ENCODE peak calls at places on chromosomes 11 and 22, in five cellular contexts. One of them, this sample, is unnamed.

GRCh38 chr11:123041185-123041584 is 20.8 kb downstream of the HSPA8 start:
- DNase-seq in CD4-positive, alpha-beta T cell: no peak
- DNase-seq in fibroblast of lung: no peak
- DNase-seq in IMR-90: no peak
- DNase-seq in H9: no peak
- DNase-seq in this sample: no peak

GRCh38 chr22:30602049-30602448 is 4.9 kb upstream of the TCN2 start:
- DNase-seq in CD4-positive, alpha-beta T cell: no peak
- DNase-seq in fibroblast of lung: peak; percentile 23
- DNase-seq in H9: peak; percentile 44
- DNase-seq in IMR-90: peak; percentile 43
- DNase-seq in this sample: no peak

GRCh38 chr22:48079505-48080295 is 1317.2 kb downstream of the TBC1D22A start:
- DNase-seq in fibroblast of lung: no peak
- DNase-seq in H9: no peak
- DNase-seq in IMR-90: no peak
- DNase-seq in CD4-positive, alpha-beta T cell: no peak
- DNase-seq in this sample: no peak

GRCh38 chr22:35914357-35914664 is 114.3 kb downstream of the RBFOX2 start:
- DNase-seq in CD4-positive, alpha-beta T cell: no peak
- DNase-seq in fibroblast of lung: no peak
- DNase-seq in IMR-90: no peak
- DNase-seq in H9: no peak
- DNase-seq in this sample: no peak

GRCh38 chr11:1459739-1460395 is 26.7 kb downstream of the MOB2 start:
- DNase-seq in fibroblast of lung: no peak
- DNase-seq in H9: no peak
- DNase-seq in CD4-positive, alpha-beta T cell: no peak
- DNase-seq in IMR-90: no peak
- DNase-seq in this sample: no peak

GRCh38 chr11:56783448-56784041 is 35.0 kb upstream of the OR9G4 start:
- DNase-seq in fibroblast of lung: peak; percentile 39
- DNase-seq in CD4-positive, alpha-beta T cell: no peak
- DNase-seq in IMR-90: peak; percentile 54
- DNase-seq in H9: no peak
- DNase-seq in this sample: no peak

GRCh38 chr11:118139578-118139977 is 13.0 kb downstream of the SCN4B start:
- DNase-seq in CD4-positive, alpha-beta T cell: no peak
- DNase-seq in IMR-90: no peak
- DNase-seq in H9: no peak
- DNase-seq in fibroblast of lung: no peak
- DNase-seq in this sample: no peak

GRCh38 chr11:67627788-67628624 is 1.7 kb downstream of the NUDT8 start:
- DNase-seq in H9: peak; percentile 67
- DNase-seq in fibroblast of lung: no peak
- DNase-seq in IMR-90: no peak
- DNase-seq in CD4-positive, alpha-beta T cell: no peak
- DNase-seq in this sample: no peak

GRCh38 chr11:134205729-134206128 is 18.0 kb downstream of the NCAPD3 start:
- DNase-seq in CD4-positive, alpha-beta T cell: no peak
- DNase-seq in fibroblast of lung: no peak
- DNase-seq in IMR-90: no peak
- DNase-seq in H9: no peak
- DNase-seq in this sample: no peak

GRCh38 chr11:69808708-69809107 is 10.5 kb downstream of the FGF3 start:
- DNase-seq in IMR-90: peak; percentile 45
- DNase-seq in H9: no peak
- DNase-seq in CD4-positive, alpha-beta T cell: no peak
- DNase-seq in fibroblast of lung: peak; percentile 60
- DNase-seq in this sample: no peak

GRCh38 chr11:57903441-57904123 is 120.1 kb upstream of the OR9Q1 start:
- DNase-seq in H9: no peak
- DNase-seq in CD4-positive, alpha-beta T cell: no peak
- DNase-seq in IMR-90: peak; percentile 10
- DNase-seq in fibroblast of lung: peak; percentile 10
- DNase-seq in this sample: no peak

GRCh38 chr22:44329179-44329796 is 16.5 kb upstream of the SHISAL1 start:
- DNase-seq in CD4-positive, alpha-beta T cell: no peak
- DNase-seq in fibroblast of lung: no peak
- DNase-seq in IMR-90: peak; percentile 27
- DNase-seq in H9: no peak
- DNase-seq in this sample: no peak

GRCh38 chr11:96707273-96707672 is 317.5 kb downstream of the JRKL start:
- DNase-seq in IMR-90: no peak
- DNase-seq in fibroblast of lung: no peak
- DNase-seq in H9: no peak
- DNase-seq in CD4-positive, alpha-beta T cell: no peak
- DNase-seq in this sample: no peak

GRCh38 chr22:49950396-49950994 is 10.1 kb upstream of the PIM3 start:
- DNase-seq in CD4-positive, alpha-beta T cell: no peak
- DNase-seq in fibroblast of lung: no peak
- DNase-seq in H9: no peak
- DNase-seq in IMR-90: no peak
- DNase-seq in this sample: no peak

GRCh38 chr11:104573431-104573830 is 324.8 kb downstream of the CASP12 start:
- DNase-seq in H9: no peak
- DNase-seq in IMR-90: peak; percentile 77
- DNase-seq in CD4-positive, alpha-beta T cell: no peak
- DNase-seq in fibroblast of lung: peak; percentile 43
- DNase-seq in this sample: no peak

GRCh38 chr11:126317681-126318641 is 14.1 kb downstream of the DCPS start:
- DNase-seq in CD4-positive, alpha-beta T cell: peak; percentile 18
- DNase-seq in IMR-90: peak; percentile 83
- DNase-seq in fibroblast of lung: peak; percentile 91
- DNase-seq in H9: no peak
- DNase-seq in this sample: no peak

GRCh38 chr22:19940536-19941364 is 822 bp upstream of the COMT start:
- DNase-seq in IMR-90: no peak
- DNase-seq in CD4-positive, alpha-beta T cell: no peak
- DNase-seq in fibroblast of lung: no peak
- DNase-seq in H9: no peak
- DNase-seq in this sample: no peak

GRCh38 chr22:23670378-23671295 is 20.2 kb upstream of the RGL4 start:
- DNase-seq in H9: no peak
- DNase-seq in CD4-positive, alpha-beta T cell: no peak
- DNase-seq in fibroblast of lung: no peak
- DNase-seq in IMR-90: no peak
- DNase-seq in this sample: no peak

GRCh38 chr11:47410404-47411264 is 2.2 kb downstream of the SLC39A13 start:
- DNase-seq in fibroblast of lung: no peak
- DNase-seq in CD4-positive, alpha-beta T cell: no peak
- DNase-seq in IMR-90: no peak
- DNase-seq in H9: no peak
- DNase-seq in this sample: no peak

GRCh38 chr22:20728523-20729190 is 45.3 kb upstream of the SERPIND1 start:
- DNase-seq in fibroblast of lung: no peak
- DNase-seq in CD4-positive, alpha-beta T cell: no peak
- DNase-seq in H9: no peak
- DNase-seq in IMR-90: no peak
- DNase-seq in this sample: no peak

GRCh38 chr11:3056296-3057068 is 741 bp downstream of the CARS1 start:
- DNase-seq in fibroblast of lung: no peak
- DNase-seq in IMR-90: no peak
- DNase-seq in H9: no peak
- DNase-seq in CD4-positive, alpha-beta T cell: no peak
- DNase-seq in this sample: no peak

GRCh38 chr22:28935713-28936112 is 52.3 kb downstream of the ZNRF3 start:
- DNase-seq in H9: no peak
- DNase-seq in CD4-positive, alpha-beta T cell: no peak
- DNase-seq in fibroblast of lung: no peak
- DNase-seq in IMR-90: no peak
- DNase-seq in this sample: no peak

GRCh38 chr22:38572065-38572464 is 2.1 kb upstream of the DMC1 start:
- DNase-seq in CD4-positive, alpha-beta T cell: peak; percentile 4
- DNase-seq in fibroblast of lung: peak; percentile 42
- DNase-seq in IMR-90: peak; percentile 62
- DNase-seq in H9: no peak
- DNase-seq in this sample: no peak

GRCh38 chr11:69645801-69646492 is 5.0 kb downstream of the CCND1 start:
- DNase-seq in H9: peak; percentile 36
- DNase-seq in CD4-positive, alpha-beta T cell: no peak
- DNase-seq in fibroblast of lung: no peak
- DNase-seq in IMR-90: no peak
- DNase-seq in this sample: no peak

GRCh38 chr22:23276656-23277582 is 96.6 kb downstream of the BCR start:
- DNase-seq in CD4-positive, alpha-beta T cell: no peak
- DNase-seq in H9: no peak
- DNase-seq in fibroblast of lung: no peak
- DNase-seq in IMR-90: no peak
- DNase-seq in this sample: no peak

GRCh38 chr11:69333906-69334305 is 40.0 kb downstream of the MYEOV start:
- DNase-seq in CD4-positive, alpha-beta T cell: no peak
- DNase-seq in IMR-90: peak; percentile 34
- DNase-seq in fibroblast of lung: no peak
- DNase-seq in H9: no peak
- DNase-seq in this sample: no peak

GRCh38 chr11:8058216-8058615 is 22.8 kb upstream of the TUB start:
- DNase-seq in fibroblast of lung: no peak
- DNase-seq in CD4-positive, alpha-beta T cell: no peak
- DNase-seq in IMR-90: no peak
- DNase-seq in H9: no peak
- DNase-seq in this sample: no peak

GRCh38 chr11:128963744-128964340 is 21.2 kb upstream of the TP53AIP1 start:
- DNase-seq in CD4-positive, alpha-beta T cell: no peak
- DNase-seq in fibroblast of lung: peak; percentile 24
- DNase-seq in IMR-90: peak; percentile 20
- DNase-seq in H9: no peak
- DNase-seq in this sample: no peak

GRCh38 chr11:84333196-84333595 is 1047.0 kb upstream of the CCDC90B start:
- DNase-seq in H9: no peak
- DNase-seq in fibroblast of lung: no peak
- DNase-seq in CD4-positive, alpha-beta T cell: no peak
- DNase-seq in IMR-90: no peak
- DNase-seq in this sample: no peak

GRCh38 chr11:2139118-2139490 is at the start of gene IGF2:
- DNase-seq in H9: no peak
- DNase-seq in fibroblast of lung: no peak
- DNase-seq in IMR-90: no peak
- DNase-seq in CD4-positive, alpha-beta T cell: no peak
- DNase-seq in this sample: no peak

GRCh38 chr11:18707811-18708340 is 9.3 kb downstream of the TMEM86A start:
- DNase-seq in H9: no peak
- DNase-seq in fibroblast of lung: no peak
- DNase-seq in CD4-positive, alpha-beta T cell: no peak
- DNase-seq in IMR-90: no peak
- DNase-seq in this sample: no peak

GRCh38 chr22:23804781-23805291 is 18.1 kb downstream of the SMARCB1 start:
- DNase-seq in IMR-90: no peak
- DNase-seq in H9: no peak
- DNase-seq in CD4-positive, alpha-beta T cell: no peak
- DNase-seq in fibroblast of lung: no peak
- DNase-seq in this sample: no peak

GRCh38 chr11:107018274-107018901 is at the start of gene GUCY1A2:
- DNase-seq in CD4-positive, alpha-beta T cell: no peak
- DNase-seq in H9: peak; percentile 59
- DNase-seq in fibroblast of lung: peak; percentile 37
- DNase-seq in IMR-90: no peak
- DNase-seq in this sample: peak; percentile 67

GRCh38 chr11:96324912-96325311 is 18.1 kb downstream of the MAML2 start:
- DNase-seq in H9: no peak
- DNase-seq in IMR-90: peak; percentile 83
- DNase-seq in CD4-positive, alpha-beta T cell: no peak
- DNase-seq in fibroblast of lung: peak; percentile 94
- DNase-seq in this sample: no peak

GRCh38 chr22:24054356-24054755 is 43.3 kb downstream of the CABIN1 start:
- DNase-seq in fibroblast of lung: peak; percentile 54
- DNase-seq in IMR-90: peak; percentile 66
- DNase-seq in CD4-positive, alpha-beta T cell: no peak
- DNase-seq in H9: no peak
- DNase-seq in this sample: no peak

GRCh38 chr22:44577391-44578114 is 79.5 kb upstream of the RTL6 start:
- DNase-seq in H9: peak; percentile 28
- DNase-seq in IMR-90: no peak
- DNase-seq in fibroblast of lung: no peak
- DNase-seq in CD4-positive, alpha-beta T cell: no peak
- DNase-seq in this sample: no peak

GRCh38 chr22:25282671-25283561 is 63.5 kb downstream of the CRYBB2 start:
- DNase-seq in fibroblast of lung: no peak
- DNase-seq in H9: peak; percentile 78
- DNase-seq in CD4-positive, alpha-beta T cell: no peak
- DNase-seq in IMR-90: no peak
- DNase-seq in this sample: no peak

GRCh38 chr11:218815-219593 is 11.5 kb downstream of the RIC8A start:
- DNase-seq in IMR-90: no peak
- DNase-seq in fibroblast of lung: no peak
- DNase-seq in H9: no peak
- DNase-seq in CD4-positive, alpha-beta T cell: no peak
- DNase-seq in this sample: no peak
- H3K27me3 ChIP-seq in IMR-90: no peaks in the 10 kb centered on the region
- H3K27me3 ChIP-seq in fibroblast of lung: no peaks in the 10 kb centered on the region
- H3K27me3 ChIP-seq in H9: no peaks in the 10 kb centered on the region
- H3K27me3 ChIP-seq in CD4-positive, alpha-beta T cell: no peaks in the 10 kb centered on the region
- H3K27me3 ChIP-seq in this sample: no peaks in the 10 kb centered on the region

GRCh38 chr22:31613904-31614296 is 48.1 kb downstream of the PISD start:
- DNase-seq in H9: no peak
- DNase-seq in CD4-positive, alpha-beta T cell: no peak
- DNase-seq in fibroblast of lung: no peak
- DNase-seq in IMR-90: no peak
- DNase-seq in this sample: no peak
- H3K27ac ChIP-seq in H9: no peak overlapping the region
- H3K27ac ChIP-seq in CD4-positive, alpha-beta T cell: no peak overlapping the region
- H3K27ac ChIP-seq in fibroblast of lung: no peak overlapping the region
- H3K27ac ChIP-seq in IMR-90: no peak overlapping the region
- H3K27ac ChIP-seq in this sample: no peak overlapping the region

DNA sequence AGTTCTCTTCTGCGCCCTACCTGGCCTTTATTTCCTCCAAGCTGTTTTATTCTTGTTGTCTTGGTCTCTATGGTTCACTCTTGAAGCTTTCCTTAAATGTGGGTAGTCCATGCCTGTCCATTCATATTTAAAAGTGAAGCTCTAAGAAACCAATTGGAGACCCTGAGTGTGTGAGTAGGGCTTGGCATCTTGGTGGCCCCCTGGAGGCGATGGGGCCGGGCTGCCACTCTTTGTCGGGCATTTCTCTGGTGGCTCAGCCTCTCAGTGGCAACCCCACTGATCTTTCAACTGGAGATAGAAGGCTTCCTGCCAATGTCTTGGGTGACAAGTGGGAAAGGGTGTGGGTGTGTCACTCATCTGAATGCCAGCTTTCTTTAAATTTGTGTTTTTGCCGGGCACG is 9.1 kb downstream of the TRPT1 start:
- DNase-seq in H9: no peak
- DNase-seq in IMR-90: no peak
- DNase-seq in CD4-positive, alpha-beta T cell: no peak
- DNase-seq in fibroblast of lung: no peak
- DNase-seq in this sample: no peak
- H3K27me3 ChIP-seq in H9: no peaks in the 10 kb centered on the region
- H3K27me3 ChIP-seq in IMR-90: no peaks in the 10 kb centered on the region
- H3K27me3 ChIP-seq in CD4-positive, alpha-beta T cell: no peaks in the 10 kb centered on the region
- H3K27me3 ChIP-seq in fibroblast of lung: no peaks in the 10 kb centered on the region
- H3K27me3 ChIP-seq in this sample: no peaks in the 10 kb centered on the region

DNA sequence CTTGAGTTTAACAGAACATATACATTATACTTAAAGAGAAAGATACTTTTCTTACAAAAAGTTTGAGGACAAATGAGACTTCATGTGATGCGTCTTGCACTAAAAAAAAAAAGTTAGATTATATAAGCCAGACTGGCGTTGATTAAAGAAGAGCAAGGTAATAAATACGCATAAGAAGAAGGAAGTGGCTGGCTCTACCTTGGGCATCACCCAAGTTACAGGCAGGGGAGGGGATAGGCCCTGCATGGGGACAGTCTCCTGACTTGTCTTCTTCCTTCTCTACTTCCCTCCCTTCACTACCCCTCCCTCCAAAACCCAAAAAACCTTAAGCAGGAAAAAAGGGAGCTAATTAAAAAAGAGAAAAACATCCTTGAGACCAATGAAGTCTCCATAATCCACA is 22.3 kb upstream of the TMA7B start:
- DNase-seq in IMR-90: no peak
- DNase-seq in CD4-positive, alpha-beta T cell: no peak
- DNase-seq in H9: no peak
- DNase-seq in fibroblast of lung: no peak
- DNase-seq in this sample: no peak
- H3K27ac ChIP-seq in IMR-90: no peak overlapping the region
- H3K27ac ChIP-seq in CD4-positive, alpha-beta T cell: peak overlapping the region; percentile 87
- H3K27ac ChIP-seq in H9: no peak overlapping the region
- H3K27ac ChIP-seq in fibroblast of lung: no peak overlapping the region
- H3K27ac ChIP-seq in this sample: no peak overlapping the region